ENCODE peak calls at places on chromosome 12, in seven cellular contexts. F is foreskin fibroblast, R is ovary, Y is SK-N-SH, G is tibial artery, D is suprapubic skin, A is lung. X is an unnamed sample.

GRCh38 chr12:9149372-9149771 is 33.7 kb upstream of the A2M start:
- DNase-seq in R (no peak), D (no peak), F (no peak), G (no peak), A (no peak), Y (no peak), X (no peak)

GRCh38 chr12:122730215-122731014 is at the start of gene HCAR1:
- DNase-seq in G (peak), R (no peak), Y (no peak), F (no peak), A (no peak), D (no peak), X (no peak)

GRCh38 chr12:116274552-116275375 is 2.7 kb downstream of the MED13L start:
- DNase-seq in G (no peak), F (no peak), Y (no peak), R (no peak), D (no peak), A (no peak), X (no peak)

GRCh38 chr12:124576061-124576650 is 8.7 kb upstream of the NCOR2 start:
- DNase-seq in Y (no peak), D (no peak), G (no peak), R (no peak), A (no peak), F (no peak), X (no peak)

GRCh38 chr12:6821271-6821673 is 349 bp upstream of the GPR162 start:
- DNase-seq in D (peak), R (peak), A (peak), F (peak), Y (peak), G (no peak), X (no peak)

GRCh38 chr12:132190012-132190755 is 45.9 kb downstream of the NOC4L start:
- DNase-seq in Y (no peak), F (no peak), R (no peak), G (no peak), D (no peak), A (no peak), X (no peak)

GRCh38 chr12:121278450-121279375 is 17.8 kb downstream of the CAMKK2 start:
- DNase-seq in D (no peak), F (no peak), A (peak), Y (peak), G (no peak), R (no peak), X (no peak)

GRCh38 chr12:69500631-69501030 is 30.4 kb downstream of the FRS2 start:
- DNase-seq in D (no peak), A (no peak), F (peak), Y (no peak), R (no peak), G (no peak), X (no peak)

GRCh38 chr12:50520345-50520744 is 15.6 kb downstream of the DIP2B start:
- DNase-seq in R (no peak), F (no peak), G (no peak), A (no peak), Y (no peak), D (no peak), X (no peak)

GRCh38 chr12:50518129-50518528 is 13.3 kb downstream of the DIP2B start:
- DNase-seq in F (no peak), A (no peak), R (no peak), Y (no peak), G (no peak), D (no peak), X (no peak)

GRCh38 chr12:50517456-50518048 is 12.8 kb downstream of the DIP2B start:
- DNase-seq in D (no peak), A (no peak), F (no peak), G (no peak), R (no peak), Y (no peak), X (no peak)

GRCh38 chr12:50523772-50524171 is 19.0 kb downstream of the DIP2B start:
- DNase-seq in D (no peak), F (no peak), A (no peak), R (no peak), G (no peak), Y (no peak), X (no peak)

GRCh38 chr12:50520808-50521207 is 16.0 kb downstream of the DIP2B start:
- DNase-seq in A (no peak), F (no peak), Y (no peak), R (no peak), D (no peak), G (no peak), X (no peak)
- H3K4me3 ChIP-seq in A (no peak), F (no peak), Y (no peak), R (no peak), D (no peak), G (no peak), X (no peak)

GRCh38 chr12:114579389-114579788 is 104.6 kb downstream of the TBX3 start:
- DNase-seq in D (no peak), A (no peak), R (no peak), F (no peak), G (no peak), Y (no peak), X (no peak)

DNA sequence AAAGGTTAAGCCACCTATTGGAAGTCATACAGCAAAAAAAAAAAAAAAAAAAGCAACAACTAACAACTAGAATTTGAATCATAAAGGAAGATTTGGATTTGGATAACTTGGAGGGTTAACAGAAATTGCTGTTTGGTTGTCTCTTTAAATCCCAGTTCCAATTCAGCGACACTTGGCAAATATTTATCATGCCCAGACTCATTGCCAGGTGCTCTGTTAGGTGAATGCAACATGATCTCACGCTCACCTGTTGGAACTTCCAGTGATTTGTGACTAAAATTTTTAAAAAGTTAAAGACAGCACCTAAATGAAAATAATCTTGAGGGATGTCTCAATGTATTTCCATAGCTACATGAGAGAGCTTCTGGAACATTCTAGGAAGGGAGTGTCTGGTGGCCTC is 103.7 kb downstream of the TBX3 start:
- DNase-seq in R (no peak), D (no peak), A (no peak), Y (no peak), F (no peak), G (no peak), X (no peak)
- H3K4me3 ChIP-seq in R (no peak), D (no peak), A (no peak), Y (no peak), F (no peak), G (no peak), X (no peak)

GRCh38 chr12:114407566-114408411 is 1.8 kb upstream of the TBX5 start:
- DNase-seq in F (peak), R (no peak), D (no peak), Y (no peak), G (no peak), A (no peak), X (peak)
- H3K4me3 ChIP-seq in F (peak), R (no peak), D (peak), Y (no peak), G (no peak), A (peak), X (peak)

GRCh38 chr12:55682087-55682796 is 25.5 kb downstream of the ITGA7 start:
- DNase-seq in F (no peak), A (no peak), D (no peak), Y (no peak), G (no peak), R (no peak), X (no peak)
- H3K4me3 ChIP-seq in F (peak), A (no peak), D (no peak), Y (no peak), G (no peak), R (peak), X (no peak)

DNA sequence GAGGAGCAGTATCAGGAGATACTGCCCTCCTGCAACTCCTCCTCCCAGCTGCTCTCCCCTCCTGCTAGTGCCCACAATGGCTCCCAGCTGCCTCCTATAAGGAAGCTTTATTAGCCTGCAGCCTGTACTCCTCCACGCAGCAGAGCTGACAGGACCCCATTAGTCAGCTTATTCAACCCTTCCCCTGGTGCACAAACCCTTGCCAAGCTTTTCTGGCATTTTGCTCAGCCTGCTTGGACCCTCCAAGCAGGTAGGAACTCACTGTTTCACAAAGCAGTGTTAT is 6.9 kb upstream of the AQP2 start:
- DNase-seq in G (no peak), F (no peak), Y (no peak), A (no peak), R (no peak), D (no peak), X (no peak)
- H3K4me3 ChIP-seq in G (no peak), F (no peak), Y (no peak), A (no peak), R (no peak), D (no peak), X (no peak)

GRCh38 chr12:54127538-54128259 is 61.1 kb downstream of the SMUG1 start:
- DNase-seq in Y (no peak), A (no peak), D (no peak), F (no peak), G (no peak), R (no peak), X (no peak)

GRCh38 chr12:54128466-54128865 is 60.3 kb downstream of the SMUG1 start:
- DNase-seq in A (no peak), D (no peak), Y (no peak), F (no peak), R (no peak), G (no peak), X (no peak)

GRCh38 chr12:54129028-54129903 is 59.5 kb downstream of the SMUG1 start:
- DNase-seq in G (no peak), D (no peak), A (no peak), R (no peak), F (no peak), Y (no peak), X (no peak)

GRCh38 chr12:54126696-54127537 is 61.9 kb downstream of the SMUG1 start:
- DNase-seq in D (peak), A (peak), F (peak), G (peak), R (peak), Y (peak), X (no peak)

DNA sequence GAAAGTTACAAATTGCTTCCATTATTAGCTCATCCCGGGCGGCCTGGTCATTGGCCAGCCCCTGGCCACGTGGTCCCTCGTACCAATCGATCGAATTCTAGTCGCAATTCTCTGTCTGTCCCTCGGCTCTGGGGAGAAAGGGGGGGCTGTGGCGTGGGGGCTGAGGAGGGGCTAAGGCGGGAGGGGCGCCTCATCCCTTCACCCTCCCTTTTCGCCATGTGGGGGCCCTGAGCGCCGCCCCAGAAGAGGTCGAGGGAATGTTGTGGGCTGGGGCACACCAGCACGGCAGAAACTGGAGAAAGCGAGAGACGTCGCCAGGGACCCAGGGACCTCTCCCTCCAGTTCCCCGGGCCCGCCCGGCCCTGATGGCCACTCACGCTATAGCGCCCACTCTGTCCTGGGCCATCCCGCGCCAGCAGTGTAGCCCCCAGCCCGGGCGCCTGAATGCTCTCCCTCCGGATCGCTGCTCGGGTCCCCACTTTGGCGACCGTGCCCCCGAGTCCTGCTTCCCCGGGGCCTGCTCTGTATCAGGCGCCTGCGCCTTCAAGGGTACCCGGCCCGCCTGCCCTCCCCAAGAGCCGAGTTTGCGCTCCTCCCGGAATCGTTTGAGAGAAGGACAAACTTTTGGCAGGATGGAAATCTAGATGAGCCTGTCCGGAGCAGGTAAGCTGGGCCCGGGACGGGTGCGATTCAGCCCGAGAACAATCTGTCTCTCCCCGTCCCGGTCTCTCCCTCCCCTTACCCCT is 62.7 kb downstream of the SMUG1 start:
- DNase-seq in D (peak), F (no peak), R (peak), G (peak), A (no peak), Y (peak), X (no peak)
- H3K4me3 ChIP-seq in D (peak), F (peak), R (peak), G (peak), A (peak), Y (peak), X (peak)

GRCh38 chr12:52950553-52950952 is 1.6 kb downstream of the KRT18 start:
- DNase-seq in F (no peak), A (no peak), G (no peak), D (no peak), Y (no peak), R (no peak), X (no peak)
- H3K4me3 ChIP-seq in F (no peak), A (peak), G (no peak), D (peak), Y (peak), R (no peak), X (peak)

GRCh38 chr12:54082402-54082892 is 28.8 kb downstream of the HOXC4 start:
- DNase-seq in Y (peak), R (peak), F (no peak), A (no peak), D (no peak), G (no peak), X (no peak)
- H3K4me3 ChIP-seq in Y (no peak), R (peak), F (no peak), A (no peak), D (peak), G (peak), X (no peak)

X was measured in BJ.